ENCODE peak calls at places on chromosomes 12 and 14, in seven cellular contexts. S, X, M, W, D, Q and F are unnamed samples.

GRCh38 chr14:64628940-64629403 is 75.3 kb upstream of the PLEKHG3 start:
- DNase-seq in S (no peak), X (no peak), M (no peak), W (no peak), D (no peak), Q (peak; percentile 84), F (no peak)

GRCh38 chr14:26323781-26324363 is 274.0 kb downstream of the NOVA1 start:
- DNase-seq in S (no peak), X (no peak), M (no peak), W (no peak), D (no peak), Q (no peak), F (no peak)

GRCh38 chr12:72296389-72296788 is 24.2 kb downstream of the TRHDE start:
- DNase-seq in S (no peak), X (no peak), M (peak; percentile 92), W (no peak), D (no peak), Q (peak; percentile 54), F (no peak)

GRCh38 chr12:20289512-20289911 is 78.8 kb upstream of the PDE3A start:
- DNase-seq in S (no peak), X (no peak), M (no peak), W (no peak), D (no peak), Q (no peak), F (no peak)

GRCh38 chr12:613996-614726 is 49.1 kb downstream of the NINJ2 start:
- DNase-seq in S (no peak), X (no peak), M (no peak), W (no peak), D (no peak), Q (peak; percentile 47), F (no peak)

GRCh38 chr14:21084396-21084795 is 14.1 kb downstream of the ZNF219 start:
- DNase-seq in S (no peak), X (no peak), M (no peak), W (no peak), D (no peak), Q (no peak), F (no peak)

GRCh38 chr12:22334696-22335290 is at the start of gene ST8SIA1:
- DNase-seq in S (no peak), X (no peak), M (no peak), W (peak; percentile 70), D (peak; percentile 31), Q (peak; percentile 13), F (no peak)

GRCh38 chr12:46843811-46844210 is 18.0 kb upstream of the SLC38A4 start:
- DNase-seq in S (no peak), X (no peak), M (no peak), W (no peak), D (no peak), Q (peak; percentile 34), F (no peak)

GRCh38 chr12:75483411-75483810 is 2.9 kb downstream of the GLIPR1 start:
- DNase-seq in S (no peak), X (no peak), M (no peak), W (no peak), D (no peak), Q (no peak), F (no peak)

GRCh38 chr12:7934153-7934552 is 1.8 kb downstream of the SLC2A3 start:
- DNase-seq in S (no peak), X (no peak), M (no peak), W (no peak), D (no peak), Q (peak; percentile 29), F (no peak)

GRCh38 chr12:20214286-20214685 is 154.1 kb upstream of the PDE3A start:
- DNase-seq in S (no peak), X (no peak), M (no peak), W (no peak), D (no peak), Q (peak; percentile 59), F (no peak)

GRCh38 chr12:46267618-46268348 is 1.1 kb downstream of the SLC38A1 start:
- DNase-seq in S (no peak), X (no peak), M (no peak), W (no peak), D (peak; percentile 40), Q (peak; percentile 34), F (no peak)

GRCh38 chr14:67940894-67941455 is 121.4 kb downstream of the RAD51B start:
- DNase-seq in S (no peak), X (no peak), M (no peak), W (no peak), D (no peak), Q (peak; percentile 91), F (peak; percentile 75)

GRCh38 chr14:61573748-61574513 is 121.4 kb upstream of the HIF1A start:
- DNase-seq in S (no peak), X (no peak), M (no peak), W (no peak), D (peak; percentile 13), Q (peak; percentile 69), F (no peak)

GRCh38 chr14:61570188-61570960 is 124.9 kb upstream of the HIF1A start:
- DNase-seq in S (no peak), X (no peak), M (no peak), W (no peak), D (no peak), Q (peak; percentile 47), F (no peak)

GRCh38 chr14:61570961-61571299 is 124.4 kb upstream of the HIF1A start:
- DNase-seq in S (no peak), X (no peak), M (no peak), W (no peak), D (no peak), Q (no peak), F (no peak)

GRCh38 chr14:61573321-61573720 is 122.0 kb upstream of the HIF1A start:
- DNase-seq in S (no peak), X (no peak), M (no peak), W (no peak), D (no peak), Q (no peak), F (no peak)

GRCh38 chr14:61571931-61572330 is 123.4 kb upstream of the HIF1A start:
- DNase-seq in S (no peak), X (no peak), M (no peak), W (no peak), D (no peak), Q (no peak), F (no peak)
- H3K4me3 ChIP-seq in S (no peak overlapping the region), X (no peak overlapping the region), M (no peak overlapping the region), W (no peak overlapping the region), D (no peak overlapping the region), Q (no peak overlapping the region), F (no peak overlapping the region)

GRCh38 chr12:94694732-94695131 is 44.4 kb upstream of the TMCC3 start:
- DNase-seq in S (no peak), X (no peak), M (no peak), W (no peak), D (no peak), Q (no peak), F (no peak)
- H3K4me3 ChIP-seq in S (no peak overlapping the region), X (no peak overlapping the region), M (no peak overlapping the region), W (no peak overlapping the region), D (no peak overlapping the region), Q (no peak overlapping the region), F (no peak overlapping the region)

GRCh38 chr14:54221971-54222370 is 174.8 kb upstream of the CDKN3 start:
- DNase-seq in S (no peak), X (no peak), M (no peak), W (no peak), D (no peak), Q (no peak), F (no peak)

GRCh38 chr14:54219281-54220121 is 177.3 kb upstream of the CDKN3 start:
- DNase-seq in S (no peak), X (no peak), M (no peak), W (no peak), D (no peak), Q (no peak), F (no peak)

GRCh38 chr14:54221432-54221803 is 175.4 kb upstream of the CDKN3 start:
- DNase-seq in S (no peak), X (no peak), M (no peak), W (no peak), D (no peak), Q (no peak), F (no peak)

GRCh38 chr14:54220122-54220691 is 176.6 kb upstream of the CDKN3 start:
- DNase-seq in S (no peak), X (no peak), M (no peak), W (no peak), D (no peak), Q (no peak), F (no peak)

DNA sequence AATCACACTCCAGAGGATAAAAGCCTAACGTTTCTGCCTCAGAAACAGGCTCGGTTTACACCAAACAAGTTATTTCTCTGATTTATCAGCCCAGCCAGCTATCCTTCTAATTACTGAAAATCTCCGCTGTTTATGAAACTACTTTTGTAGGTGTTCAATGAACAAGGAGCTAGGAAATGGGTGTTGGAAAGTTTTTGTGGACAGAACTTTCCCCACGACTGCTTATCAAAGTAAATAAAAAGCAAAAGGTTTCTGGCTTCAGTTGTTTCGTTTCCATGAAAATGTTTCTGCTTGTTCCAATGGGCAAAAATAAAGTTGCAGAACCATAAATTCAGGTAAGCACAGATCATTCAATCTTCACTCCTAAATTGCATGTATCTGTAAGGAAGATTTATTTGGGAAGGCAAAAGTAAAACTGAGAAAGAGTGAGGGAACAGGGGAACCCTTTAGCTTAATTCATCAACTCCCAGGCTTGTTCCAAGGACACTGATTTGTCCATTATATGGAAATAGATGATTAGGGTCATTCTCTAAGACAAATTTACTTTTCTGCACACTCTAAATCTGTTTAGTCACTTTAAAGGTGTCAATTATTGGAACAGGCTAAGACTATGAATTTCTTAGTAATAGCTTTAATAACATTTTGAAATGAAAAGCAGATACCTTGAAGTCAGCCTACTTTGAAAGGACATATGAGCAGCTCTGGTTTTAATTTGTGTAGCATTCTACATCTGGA is 175.9 kb upstream of the CDKN3 start:
- DNase-seq in S (no peak), X (no peak), M (no peak), W (no peak), D (no peak), Q (no peak), F (no peak)
- H3K4me3 ChIP-seq in S (peak overlapping the region; percentile 38), X (peak overlapping the region; percentile 32), M (no peak overlapping the region), W (peak overlapping the region; percentile 33), D (no peak overlapping the region), Q (peak overlapping the region; percentile 41), F (no peak overlapping the region)

GRCh38 chr14:57057803-57058202 is 210.9 kb downstream of the EXOC5 start:
- DNase-seq in S (no peak), X (no peak), M (no peak), W (peak; percentile 65), D (peak; percentile 67), Q (no peak), F (peak; percentile 8)

GRCh38 chr14:57058319-57058718 is 210.4 kb downstream of the EXOC5 start:
- DNase-seq in S (no peak), X (no peak), M (no peak), W (no peak), D (no peak), Q (no peak), F (no peak)

GRCh38 chr14:57061009-57061711 is 207.5 kb downstream of the EXOC5 start:
- DNase-seq in S (no peak), X (no peak), M (no peak), W (no peak), D (no peak), Q (no peak), F (no peak)

DNA sequence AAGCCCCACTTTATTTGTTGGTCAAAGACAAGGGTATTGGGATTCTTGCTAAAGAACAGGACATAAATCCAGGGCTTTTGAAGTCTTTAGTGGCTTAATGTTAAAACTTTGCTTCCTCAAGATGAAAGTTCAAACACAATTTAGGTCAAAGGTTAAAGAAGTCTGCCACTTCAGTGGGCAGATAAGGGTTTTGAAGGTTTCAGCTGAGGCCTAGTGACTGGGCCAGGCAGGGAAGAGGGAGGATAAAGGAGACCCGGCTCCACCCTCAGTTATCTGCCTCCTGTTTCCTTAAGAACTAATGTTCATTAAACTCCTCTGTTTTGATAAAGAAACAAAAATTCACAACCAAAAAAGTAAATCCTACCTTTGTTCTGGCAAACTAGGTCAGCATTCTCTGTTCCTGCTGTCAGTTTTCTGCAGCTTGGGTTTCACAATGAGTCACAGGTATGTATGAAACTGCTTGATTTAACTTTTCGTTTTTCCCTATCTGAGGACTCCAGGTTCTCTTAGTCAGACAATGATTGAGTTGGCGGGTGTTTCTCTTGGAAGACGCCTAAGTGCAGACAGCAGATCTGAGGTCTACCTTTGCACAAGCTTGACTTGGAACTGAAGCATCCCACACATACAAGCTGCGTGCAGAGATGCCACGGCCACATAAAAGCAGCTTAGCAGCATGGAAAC is 208.3 kb downstream of the EXOC5 start:
- DNase-seq in S (no peak), X (no peak), M (no peak), W (no peak), D (peak; percentile 72), Q (no peak), F (no peak)
- H3K4me3 ChIP-seq in S (no peak overlapping the region), X (no peak overlapping the region), M (no peak overlapping the region), W (no peak overlapping the region), D (no peak overlapping the region), Q (no peak overlapping the region), F (no peak overlapping the region)